ENCODE peak calls at places on chromosomes 12 and 14, in five cellular contexts. One of them, this sample, is unnamed. For H3K9me3, the result is how much of the 10 kb centered on the place peaks cover.

GRCh38 chr14:20714593-20715250 is 26.2 kb downstream of the ANG start:
- DNase-seq in tibial nerve: peak
- DNase-seq in T-helper 17 cell: no peak
- DNase-seq in mammary epithelial cell: peak
- DNase-seq in HCT116: no peak
- DNase-seq in this sample: peak

GRCh38 chr12:53221203-53222076 is 10.6 kb downstream of the RARG start:
- DNase-seq in mammary epithelial cell: peak
- DNase-seq in tibial nerve: peak
- DNase-seq in T-helper 17 cell: peak
- DNase-seq in HCT116: no peak
- DNase-seq in this sample: peak

GRCh38 chr12:104649217-104649834 is 192.6 kb downstream of the CHST11 start:
- DNase-seq in mammary epithelial cell: no peak
- DNase-seq in HCT116: no peak
- DNase-seq in tibial nerve: no peak
- DNase-seq in T-helper 17 cell: no peak
- DNase-seq in this sample: no peak

GRCh38 chr12:113961921-113962710 is 4.0 kb downstream of the RBM19 start:
- DNase-seq in mammary epithelial cell: peak
- DNase-seq in HCT116: no peak
- DNase-seq in T-helper 17 cell: no peak
- DNase-seq in tibial nerve: no peak
- DNase-seq in this sample: peak

GRCh38 chr12:106088246-106089200 is 50.2 kb downstream of the NUAK1 start:
- DNase-seq in tibial nerve: no peak
- DNase-seq in HCT116: no peak
- DNase-seq in mammary epithelial cell: no peak
- DNase-seq in T-helper 17 cell: no peak
- DNase-seq in this sample: no peak

GRCh38 chr12:58888131-58888783 is 32.0 kb downstream of the LRIG3 start:
- DNase-seq in HCT116: no peak
- DNase-seq in T-helper 17 cell: no peak
- DNase-seq in tibial nerve: no peak
- DNase-seq in mammary epithelial cell: peak
- DNase-seq in this sample: no peak

GRCh38 chr12:48110691-48111315 is 4.9 kb upstream of the SENP1 start:
- DNase-seq in mammary epithelial cell: no peak
- DNase-seq in T-helper 17 cell: no peak
- DNase-seq in HCT116: no peak
- DNase-seq in tibial nerve: no peak
- DNase-seq in this sample: peak

GRCh38 chr12:19802915-19803314 is 363.6 kb downstream of the AEBP2 start:
- DNase-seq in tibial nerve: no peak
- DNase-seq in T-helper 17 cell: no peak
- DNase-seq in HCT116: no peak
- DNase-seq in mammary epithelial cell: no peak
- DNase-seq in this sample: no peak

GRCh38 chr14:102584871-102585869 is 7.3 kb upstream of the RCOR1 start:
- DNase-seq in tibial nerve: no peak
- DNase-seq in HCT116: no peak
- DNase-seq in T-helper 17 cell: no peak
- DNase-seq in mammary epithelial cell: no peak
- DNase-seq in this sample: peak

GRCh38 chr12:108482717-108483212 is 32.3 kb upstream of the FICD start:
- DNase-seq in tibial nerve: no peak
- DNase-seq in mammary epithelial cell: peak
- DNase-seq in T-helper 17 cell: no peak
- DNase-seq in HCT116: no peak
- DNase-seq in this sample: peak

GRCh38 chr12:203462-204260 is 10.3 kb downstream of the SLC6A12 start:
- DNase-seq in HCT116: no peak
- DNase-seq in mammary epithelial cell: no peak
- DNase-seq in tibial nerve: no peak
- DNase-seq in T-helper 17 cell: no peak
- DNase-seq in this sample: no peak

GRCh38 chr14:70130498-70130897 is 58.3 kb downstream of the SLC8A3 start:
- DNase-seq in tibial nerve: no peak
- DNase-seq in mammary epithelial cell: no peak
- DNase-seq in T-helper 17 cell: no peak
- DNase-seq in HCT116: no peak
- DNase-seq in this sample: no peak

GRCh38 chr12:131132118-131132892 is 178.6 kb downstream of the ADGRD1 start:
- DNase-seq in tibial nerve: peak
- DNase-seq in mammary epithelial cell: no peak
- DNase-seq in T-helper 17 cell: peak
- DNase-seq in HCT116: peak
- DNase-seq in this sample: peak

GRCh38 chr14:76768671-76769500 is 7.6 kb downstream of the VASH1 start:
- DNase-seq in tibial nerve: no peak
- DNase-seq in HCT116: no peak
- DNase-seq in T-helper 17 cell: no peak
- DNase-seq in mammary epithelial cell: no peak
- DNase-seq in this sample: no peak

GRCh38 chr12:57456145-57456700 is 1.1 kb downstream of the INHBE start:
- DNase-seq in mammary epithelial cell: peak
- DNase-seq in T-helper 17 cell: peak
- DNase-seq in tibial nerve: no peak
- DNase-seq in HCT116: no peak
- DNase-seq in this sample: peak

GRCh38 chr12:77070382-77071294 is 5.3 kb upstream of the E2F7 start:
- DNase-seq in tibial nerve: no peak
- DNase-seq in T-helper 17 cell: no peak
- DNase-seq in mammary epithelial cell: no peak
- DNase-seq in HCT116: no peak
- DNase-seq in this sample: no peak

GRCh38 chr14:22973217-22974032 is 8.9 kb downstream of the AJUBA start:
- DNase-seq in HCT116: no peak
- DNase-seq in T-helper 17 cell: no peak
- DNase-seq in mammary epithelial cell: peak
- DNase-seq in tibial nerve: no peak
- DNase-seq in this sample: peak

GRCh38 chr12:67077617-67078016 is 191.5 kb upstream of the CAND1 start:
- DNase-seq in HCT116: no peak
- DNase-seq in mammary epithelial cell: peak
- DNase-seq in T-helper 17 cell: no peak
- DNase-seq in tibial nerve: no peak
- DNase-seq in this sample: peak

GRCh38 chr12:13799574-13799973 is 181.8 kb downstream of the GRIN2B start:
- DNase-seq in tibial nerve: no peak
- DNase-seq in HCT116: no peak
- DNase-seq in mammary epithelial cell: no peak
- DNase-seq in T-helper 17 cell: no peak
- DNase-seq in this sample: no peak

GRCh38 chr12:77686760-77687159 is 143.9 kb upstream of the NAV3 start:
- DNase-seq in mammary epithelial cell: no peak
- DNase-seq in tibial nerve: no peak
- DNase-seq in T-helper 17 cell: no peak
- DNase-seq in HCT116: no peak
- DNase-seq in this sample: no peak

GRCh38 chr12:93569656-93570551 is 2.6 kb upstream of the SOCS2 start:
- DNase-seq in HCT116: peak
- DNase-seq in T-helper 17 cell: peak
- DNase-seq in mammary epithelial cell: peak
- DNase-seq in tibial nerve: peak
- DNase-seq in this sample: peak

GRCh38 chr14:69755299-69755698 is 11.6 kb upstream of the SRSF5 start:
- DNase-seq in mammary epithelial cell: no peak
- DNase-seq in T-helper 17 cell: no peak
- DNase-seq in HCT116: no peak
- DNase-seq in tibial nerve: no peak
- DNase-seq in this sample: no peak

GRCh38 chr12:3770891-3771290 is 18.0 kb upstream of the CRACR2A start:
- DNase-seq in tibial nerve: no peak
- DNase-seq in T-helper 17 cell: no peak
- DNase-seq in HCT116: no peak
- DNase-seq in mammary epithelial cell: peak
- DNase-seq in this sample: peak

GRCh38 chr14:21049263-21049662 is 7.1 kb downstream of the RNASE7 start:
- DNase-seq in T-helper 17 cell: no peak
- DNase-seq in mammary epithelial cell: peak
- DNase-seq in tibial nerve: no peak
- DNase-seq in HCT116: no peak
- DNase-seq in this sample: no peak

GRCh38 chr14:27389402-27389801 is 791.6 kb upstream of the NOVA1 start:
- DNase-seq in HCT116: no peak
- DNase-seq in tibial nerve: no peak
- DNase-seq in T-helper 17 cell: no peak
- DNase-seq in mammary epithelial cell: no peak
- DNase-seq in this sample: no peak

GRCh38 chr14:100341301-100342031 is 18.3 kb downstream of the SLC25A47 start:
- DNase-seq in tibial nerve: no peak
- DNase-seq in mammary epithelial cell: peak
- DNase-seq in T-helper 17 cell: no peak
- DNase-seq in HCT116: no peak
- DNase-seq in this sample: peak
- H3K9me3 ChIP-seq in tibial nerve: under half
- H3K9me3 ChIP-seq in mammary epithelial cell: under half
- H3K9me3 ChIP-seq in T-helper 17 cell: under half
- H3K9me3 ChIP-seq in HCT116: under half
- H3K9me3 ChIP-seq in this sample: under half

GRCh38 chr12:132313182-132313581 is 16.2 kb downstream of the GALNT9 start:
- DNase-seq in T-helper 17 cell: no peak
- DNase-seq in HCT116: no peak
- DNase-seq in mammary epithelial cell: no peak
- DNase-seq in tibial nerve: no peak
- DNase-seq in this sample: no peak

GRCh38 chr12:132312516-132312915 is 16.9 kb downstream of the GALNT9 start:
- DNase-seq in tibial nerve: no peak
- DNase-seq in HCT116: no peak
- DNase-seq in mammary epithelial cell: no peak
- DNase-seq in T-helper 17 cell: no peak
- DNase-seq in this sample: no peak

GRCh38 chr12:132314516-132315233 is 14.7 kb downstream of the GALNT9 start:
- DNase-seq in HCT116: no peak
- DNase-seq in mammary epithelial cell: no peak
- DNase-seq in tibial nerve: no peak
- DNase-seq in T-helper 17 cell: no peak
- DNase-seq in this sample: no peak

GRCh38 chr12:132315507-132315906 is 13.9 kb downstream of the GALNT9 start:
- DNase-seq in mammary epithelial cell: no peak
- DNase-seq in tibial nerve: no peak
- DNase-seq in HCT116: no peak
- DNase-seq in T-helper 17 cell: no peak
- DNase-seq in this sample: no peak

GRCh38 chr12:132314035-132314434 is 15.4 kb downstream of the GALNT9 start:
- DNase-seq in HCT116: no peak
- DNase-seq in mammary epithelial cell: no peak
- DNase-seq in tibial nerve: no peak
- DNase-seq in T-helper 17 cell: no peak
- DNase-seq in this sample: no peak
- H3K9me3 ChIP-seq in HCT116: under half
- H3K9me3 ChIP-seq in mammary epithelial cell: under half
- H3K9me3 ChIP-seq in tibial nerve: under half
- H3K9me3 ChIP-seq in T-helper 17 cell: under half
- H3K9me3 ChIP-seq in this sample: under half

GRCh38 chr14:105857223-105857815 is 330.9 kb downstream of the TMEM121 start:
- DNase-seq in mammary epithelial cell: no peak
- DNase-seq in HCT116: no peak
- DNase-seq in T-helper 17 cell: no peak
- DNase-seq in tibial nerve: peak
- DNase-seq in this sample: no peak

GRCh38 chr14:105855246-105855892 is 329.0 kb downstream of the TMEM121 start:
- DNase-seq in HCT116: no peak
- DNase-seq in tibial nerve: no peak
- DNase-seq in T-helper 17 cell: no peak
- DNase-seq in mammary epithelial cell: no peak
- DNase-seq in this sample: no peak

GRCh38 chr14:105855893-105856675 is 329.7 kb downstream of the TMEM121 start:
- DNase-seq in T-helper 17 cell: no peak
- DNase-seq in tibial nerve: no peak
- DNase-seq in mammary epithelial cell: no peak
- DNase-seq in HCT116: no peak
- DNase-seq in this sample: no peak

GRCh38 chr14:105857816-105858675 is 331.7 kb downstream of the TMEM121 start:
- DNase-seq in mammary epithelial cell: no peak
- DNase-seq in T-helper 17 cell: no peak
- DNase-seq in HCT116: no peak
- DNase-seq in tibial nerve: no peak
- DNase-seq in this sample: no peak

DNA sequence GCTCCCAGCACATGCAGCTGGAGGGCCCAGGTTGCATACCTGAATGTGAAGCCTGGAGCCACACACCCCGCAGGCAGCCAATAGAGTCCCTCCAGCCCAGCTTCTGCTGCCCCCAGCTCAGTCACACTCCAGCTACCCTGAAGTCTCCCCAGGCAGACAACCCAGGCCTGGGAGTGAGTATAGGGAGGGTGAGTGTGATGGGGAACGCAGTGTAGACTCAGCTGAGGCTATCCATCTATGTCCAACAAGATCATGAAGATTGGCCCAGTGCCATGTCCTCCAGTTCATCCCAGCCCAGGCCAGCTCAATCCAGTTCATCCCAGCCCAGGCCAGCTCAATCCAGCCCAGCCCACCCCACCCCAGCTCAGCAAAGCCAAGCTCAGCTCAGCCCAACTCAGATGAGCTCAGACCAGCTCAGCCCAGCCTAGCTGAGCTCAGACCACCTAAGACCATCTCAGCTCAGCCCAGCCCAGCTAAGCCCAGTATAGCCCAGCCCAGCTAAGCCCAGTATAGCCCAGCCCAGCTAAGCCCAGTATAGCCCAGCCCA is 330.4 kb downstream of the TMEM121 start:
- DNase-seq in HCT116: no peak
- DNase-seq in mammary epithelial cell: no peak
- DNase-seq in T-helper 17 cell: no peak
- DNase-seq in tibial nerve: no peak
- DNase-seq in this sample: no peak
- H3K9me3 ChIP-seq in HCT116: under half
- H3K9me3 ChIP-seq in mammary epithelial cell: under half
- H3K9me3 ChIP-seq in T-helper 17 cell: under half
- H3K9me3 ChIP-seq in tibial nerve: under half
- H3K9me3 ChIP-seq in this sample: under half

GRCh38 chr12:51721281-51721940 is 127.1 kb downstream of the FIGNL2 start:
- DNase-seq in mammary epithelial cell: no peak
- DNase-seq in tibial nerve: no peak
- DNase-seq in T-helper 17 cell: no peak
- DNase-seq in HCT116: no peak
- DNase-seq in this sample: no peak
- H3K9me3 ChIP-seq in mammary epithelial cell: under half
- H3K9me3 ChIP-seq in tibial nerve: under half
- H3K9me3 ChIP-seq in T-helper 17 cell: under half
- H3K9me3 ChIP-seq in HCT116: under half
- H3K9me3 ChIP-seq in this sample: under half

GRCh38 chr12:133156125-133156690 is 25.1 kb upstream of the ZNF268 start:
- DNase-seq in mammary epithelial cell: no peak
- DNase-seq in tibial nerve: no peak
- DNase-seq in HCT116: no peak
- DNase-seq in T-helper 17 cell: no peak
- DNase-seq in this sample: no peak
- H3K9me3 ChIP-seq in mammary epithelial cell: half or more
- H3K9me3 ChIP-seq in tibial nerve: under half
- H3K9me3 ChIP-seq in HCT116: under half
- H3K9me3 ChIP-seq in T-helper 17 cell: under half
- H3K9me3 ChIP-seq in this sample: half or more

GRCh38 chr14:61491876-61492440 is 170.6 kb downstream of the PRKCH start:
- DNase-seq in mammary epithelial cell: no peak
- DNase-seq in T-helper 17 cell: no peak
- DNase-seq in HCT116: no peak
- DNase-seq in tibial nerve: no peak
- DNase-seq in this sample: no peak
- H3K9me3 ChIP-seq in mammary epithelial cell: under half
- H3K9me3 ChIP-seq in T-helper 17 cell: under half
- H3K9me3 ChIP-seq in HCT116: under half
- H3K9me3 ChIP-seq in tibial nerve: under half
- H3K9me3 ChIP-seq in this sample: under half